ENCODE peak calls at places on chromosomes 12 and 14, in seven cellular contexts. H is NCI-H1417; V is transverse colon; Q is mesendoderm; B is activated naive CD4-positive, alpha-beta T cell; O is H4; W is GM06990. D is an unnamed sample.

GRCh38 chr12:1611775-1612174 is 17.3 kb upstream of the WNT5B start:
- DNase-seq in H (peak), V (no peak), Q (no peak), B (no peak), O (peak), W (no peak), D (no peak)

GRCh38 chr12:106759526-106760183 is 14.8 kb upstream of the RIC8B start:
- DNase-seq in H (no peak), V (no peak), Q (no peak), B (no peak), O (no peak), W (no peak), D (no peak)

GRCh38 chr12:132275631-132276030 is 53.8 kb downstream of the GALNT9 start:
- DNase-seq in H (no peak), V (no peak), Q (no peak), B (no peak), O (no peak), W (no peak), D (no peak)

GRCh38 chr14:54098536-54098935 is 141.9 kb upstream of the BMP4 start:
- DNase-seq in H (no peak), V (no peak), Q (no peak), B (no peak), O (no peak), W (no peak), D (no peak)

GRCh38 chr14:51620036-51620435 is 31.7 kb upstream of the FRMD6 start:
- DNase-seq in H (no peak), V (no peak), Q (no peak), B (no peak), O (no peak), W (no peak), D (no peak)

GRCh38 chr12:124573839-124574786 is 6.7 kb upstream of the NCOR2 start:
- DNase-seq in H (no peak), V (no peak), Q (no peak), B (no peak), O (no peak), W (no peak), D (no peak)

GRCh38 chr12:131901431-131902331 is 7.3 kb downstream of the ULK1 start:
- DNase-seq in H (no peak), V (no peak), Q (no peak), B (no peak), O (no peak), W (no peak), D (no peak)

GRCh38 chr12:123050331-123050809 is 69.9 kb downstream of the ARL6IP4 start:
- DNase-seq in H (no peak), V (no peak), Q (no peak), B (no peak), O (peak), W (no peak), D (no peak)

GRCh38 chr14:57761800-57762199 is 104.1 kb downstream of the SLC35F4 start:
- DNase-seq in H (no peak), V (no peak), Q (peak), B (no peak), O (no peak), W (no peak), D (no peak)

GRCh38 chr12:122873540-122873939 is 22.4 kb downstream of the VPS37B start:
- DNase-seq in H (no peak), V (no peak), Q (no peak), B (no peak), O (no peak), W (no peak), D (no peak)

GRCh38 chr12:48424644-48425043 is 47.7 kb upstream of the ANP32D start:
- DNase-seq in H (no peak), V (no peak), Q (no peak), B (no peak), O (no peak), W (no peak), D (no peak)

GRCh38 chr12:71438670-71439361 is 782 bp upstream of the LGR5 start:
- DNase-seq in H (peak), V (no peak), Q (peak), B (no peak), O (peak), W (no peak), D (no peak)

GRCh38 chr12:50786498-50787231 is 22.8 kb downstream of the ATF1 start:
- DNase-seq in H (no peak), V (no peak), Q (peak), B (no peak), O (peak), W (no peak), D (no peak)

GRCh38 chr12:68434391-68435007 is 102.3 kb upstream of the MDM1 start:
- DNase-seq in H (no peak), V (no peak), Q (no peak), B (no peak), O (no peak), W (no peak), D (no peak)

GRCh38 chr12:12622418-12622817 is 10.7 kb downstream of the CREBL2 start:
- DNase-seq in H (no peak), V (no peak), Q (no peak), B (no peak), O (no peak), W (no peak), D (no peak)

GRCh38 chr12:82099216-82099615 is 259.0 kb downstream of the CCDC59 start:
- DNase-seq in H (peak), V (no peak), Q (no peak), B (no peak), O (no peak), W (no peak), D (no peak)

GRCh38 chr12:12718382-12718761 is 1.2 kb downstream of the CDKN1B start:
- DNase-seq in H (no peak), V (no peak), Q (peak), B (no peak), O (no peak), W (no peak), D (no peak)

GRCh38 chr12:97173672-97174385 is 266.8 kb downstream of the NEDD1 start:
- DNase-seq in H (no peak), V (no peak), Q (no peak), B (no peak), O (no peak), W (no peak), D (no peak)

GRCh38 chr12:68113644-68114043 is 45.9 kb downstream of the IFNG start:
- DNase-seq in H (peak), V (peak), Q (peak), B (no peak), O (no peak), W (no peak), D (no peak)

GRCh38 chr14:103072595-103073366 is 11.2 kb upstream of the LBHD2 start:
- DNase-seq in H (peak), V (no peak), Q (no peak), B (no peak), O (no peak), W (no peak), D (no peak)

GRCh38 chr14:105864116-105864515 is 337.7 kb downstream of the TMEM121 start:
- DNase-seq in H (no peak), V (no peak), Q (no peak), B (no peak), O (no peak), W (no peak), D (no peak)

GRCh38 chr12:113214938-113215400 is 6.3 kb upstream of the TPCN1 start:
- DNase-seq in H (no peak), V (peak), Q (peak), B (no peak), O (peak), W (peak), D (no peak)

GRCh38 chr12:32159925-32160324 is 53.3 kb downstream of the BICD1 start:
- DNase-seq in H (no peak), V (no peak), Q (peak), B (no peak), O (no peak), W (no peak), D (no peak)

GRCh38 chr14:90499908-90500664 is 103.3 kb downstream of the CALM1 start:
- DNase-seq in H (no peak), V (no peak), Q (peak), B (no peak), O (no peak), W (no peak), D (no peak)

GRCh38 chr12:119980247-119980646 is 8.8 kb upstream of the BICDL1 start:
- DNase-seq in H (no peak), V (no peak), Q (no peak), B (no peak), O (no peak), W (no peak), D (no peak)

GRCh38 chr12:114046236-114046998 is 80.3 kb upstream of the RBM19 start:
- DNase-seq in H (peak), V (no peak), Q (no peak), B (no peak), O (no peak), W (no peak), D (no peak)

GRCh38 chr12:50453872-50454271 is 50.9 kb upstream of the DIP2B start:
- DNase-seq in H (no peak), V (no peak), Q (no peak), B (no peak), O (no peak), W (no peak), D (no peak)